ENCODE peak calls at places on chromosomes 5 and 9, in eight cellular contexts. N is M059J; E is AG04450; L is AML-193; J is neuronal stem cell; I is heart left ventricle; W is WTC11; Q is stimulated activated naive CD8-positive, alpha-beta T cell treated with anti-CD3 and anti-CD28 coated beads, Interleukin-15, amount 100 ng/mL, for 72 hours. T is an unnamed sample.
A peak's percentile ranks its signal among the peaks of the same experiment; 100 is the strongest.

GRCh38 chr5:92838253-92838652 is 742.8 kb downstream of the NR2F1-AS1 start:
- DNase-seq in J (no peak), E (no peak), L (no peak), Q (no peak), N (peak; percentile 58), W (no peak), I (no peak), T (no peak)

GRCh38 chr9:124761710-124762109 is 9.4 kb downstream of the NR6A1 start:
- DNase-seq in E (no peak), Q (no peak), W (no peak), I (no peak), J (no peak), L (no peak), N (no peak), T (no peak)

GRCh38 chr5:67202830-67203229 is 6.2 kb upstream of the CD180 start:
- DNase-seq in I (no peak), W (no peak), J (no peak), E (no peak), Q (no peak), N (no peak), L (peak; percentile 95), T (no peak)

GRCh38 chr5:177296581-177296980 is 6.9 kb downstream of the RAB24 start:
- DNase-seq in N (no peak), W (no peak), E (no peak), L (no peak), J (no peak), I (no peak), Q (no peak), T (no peak)

GRCh38 chr5:158435161-158435616 is 576.2 kb upstream of the CLINT1 start:
- DNase-seq in I (no peak), J (no peak), Q (peak; percentile 33), E (no peak), N (peak; percentile 24), L (peak; percentile 36), W (no peak), T (no peak)

GRCh38 chr9:2755285-2755684 is 38.0 kb downstream of the KCNV2 start:
- DNase-seq in N (no peak), W (no peak), Q (no peak), I (no peak), J (no peak), E (no peak), L (no peak), T (no peak)

GRCh38 chr9:134487066-134487710 is 154.4 kb upstream of the COL5A1 start:
- DNase-seq in J (no peak), W (no peak), I (peak; percentile 20), E (no peak), N (no peak), L (no peak), Q (no peak), T (no peak)

GRCh38 chr9:137053944-137054931 is at the start of gene ENTPD2:
- DNase-seq in Q (peak; percentile 32), W (peak; percentile 56), I (no peak), N (no peak), E (no peak), L (no peak), J (no peak), T (no peak)

GRCh38 chr5:157266286-157267007 is 524 bp downstream of the CYFIP2 start:
- DNase-seq in I (peak; percentile 32), J (peak; percentile 20), N (no peak), E (no peak), L (no peak), W (peak; percentile 68), Q (peak; percentile 66), T (peak; percentile 73)

GRCh38 chr5:134506054-134507039 is 19.1 kb upstream of the JADE2 start:
- DNase-seq in L (no peak), N (peak; percentile 89), E (no peak), I (peak; percentile 92), Q (no peak), W (peak; percentile 69), J (no peak), T (peak; percentile 59)

GRCh38 chr5:164358531-164359259 is 853.3 kb downstream of the MAT2B start:
- DNase-seq in I (no peak), Q (no peak), E (peak; percentile 55), W (no peak), J (no peak), N (peak; percentile 7), L (peak; percentile 21), T (no peak)